ENCODE peak calls at places on chromosomes 5 and 9, in four cellular contexts. Z is Calu3, W is PC-3, X is heart left ventricle. I is an unnamed sample.

GRCh38 chr5:59600998-59601397 is 292.5 kb downstream of the PDE4D start:
- DNase-seq in Z (no peak), W (no peak), X (no peak), I (no peak)

GRCh38 chr5:77138981-77139380 is 51.9 kb upstream of the ZBED3 start:
- DNase-seq in Z (no peak), W (no peak), X (no peak), I (peak)

GRCh38 chr5:1536298-1537165 is 12.8 kb upstream of the LPCAT1 start:
- DNase-seq in Z (no peak), W (no peak), X (peak), I (peak)

GRCh38 chr9:135533674-135534073 is 12.3 kb upstream of the OBP2A start:
- DNase-seq in Z (no peak), W (no peak), X (no peak), I (no peak)

GRCh38 chr9:131715906-131716305 is 24.0 kb downstream of the RAPGEF1 start:
- DNase-seq in Z (no peak), W (no peak), X (peak), I (no peak)

GRCh38 chr9:33690156-33690908 is 105.0 kb upstream of the PRSS3 start:
- DNase-seq in Z (no peak), W (no peak), X (no peak), I (no peak)

GRCh38 chr5:85049020-85049419 is 664.3 kb upstream of the EDIL3 start:
- DNase-seq in Z (peak), W (peak), X (no peak), I (no peak)

GRCh38 chr9:13410566-13411031 is 131.1 kb upstream of the MPDZ start:
- DNase-seq in Z (no peak), W (peak), X (no peak), I (peak)

GRCh38 chr5:180316586-180316985 is 24.7 kb upstream of the MAPK9 start:
- DNase-seq in Z (no peak), W (no peak), X (no peak), I (no peak)

GRCh38 chr9:107478805-107479204 is 10.8 kb downstream of the KLF4 start:
- DNase-seq in Z (no peak), W (no peak), X (no peak), I (no peak)

GRCh38 chr9:81585191-81585763 is 104.1 kb downstream of the TLE1 start:
- DNase-seq in Z (no peak), W (no peak), X (no peak), I (no peak)

GRCh38 chr5:78594946-78595921 is 53.3 kb downstream of the LHFPL2 start:
- DNase-seq in Z (peak), W (peak), X (no peak), I (peak)

GRCh38 chr5:139828207-139828895 is 32.7 kb downstream of the PSD2 start:
- DNase-seq in Z (no peak), W (no peak), X (no peak), I (no peak)

GRCh38 chr5:179806250-179807045 is at the start of gene MGAT4B:
- DNase-seq in Z (peak), W (peak), X (peak), I (peak)

GRCh38 chr5:172049226-172049796 is 42.9 kb upstream of the FBXW11 start:
- DNase-seq in Z (no peak), W (no peak), X (no peak), I (no peak)

GRCh38 chr5:167208911-167209310 is 1082.5 kb upstream of the WWC1 start:
- DNase-seq in Z (no peak), W (peak), X (no peak), I (no peak)

GRCh38 chr9:106038266-106039001 is 344.1 kb downstream of the TMEM38B start:
- DNase-seq in Z (no peak), W (no peak), X (no peak), I (no peak)

GRCh38 chr5:58459860-58460726 is at the start of gene PLK2:
- DNase-seq in Z (peak), W (peak), X (peak), I (peak)

DNA sequence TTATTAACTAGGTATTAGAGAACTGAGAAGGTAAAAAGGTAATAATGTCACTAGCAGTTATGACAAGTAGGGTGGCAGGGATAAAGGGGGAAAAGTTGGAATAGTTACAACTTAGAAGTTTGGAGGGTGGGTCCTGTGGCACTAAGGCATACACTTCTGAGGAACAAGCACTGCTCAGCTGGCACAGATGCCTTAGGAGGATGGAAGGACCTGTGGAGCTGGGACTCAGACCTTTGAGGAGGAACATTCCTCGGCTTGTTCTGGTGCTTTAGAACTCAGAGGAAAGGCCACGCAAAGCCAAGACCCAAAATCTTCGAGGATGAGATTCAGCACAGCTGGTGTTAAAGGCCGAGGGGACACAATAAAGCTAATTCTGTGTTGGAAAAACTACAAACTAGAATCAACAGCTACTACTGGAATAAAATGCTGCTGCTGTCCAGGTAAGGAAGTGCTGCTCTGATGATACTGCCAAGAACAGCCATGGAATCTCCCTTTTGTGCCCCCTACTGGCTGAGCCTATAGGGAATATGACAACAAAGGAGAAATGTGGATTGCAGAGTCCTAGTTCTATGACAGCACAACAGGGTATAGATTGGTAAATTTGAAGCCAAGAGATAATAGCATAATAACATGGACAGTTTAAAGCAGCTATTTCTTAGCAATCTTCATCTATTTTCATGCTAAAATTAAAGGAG is 126.7 kb downstream of the SLC25A46 start:
- DNase-seq in Z (peak), W (peak), X (no peak), I (peak)
- TF ChIP-seq CTCF in Z (peak), W (peak), X (no peak), I (peak)

GRCh38 chr5:122311888-122312669 is at the start of gene SNCAIP:
- DNase-seq in Z (peak), W (peak), X (peak), I (peak)
- TF ChIP-seq CTCF in Z (no peak), W (no peak), X (no peak), I (no peak)

GRCh38 chr5:92518318-92518913 is 1062.6 kb downstream of the NR2F1-AS1 start:
- DNase-seq in Z (peak), W (peak), X (no peak), I (peak)
- TF ChIP-seq CTCF in Z (peak), W (peak), X (peak), I (peak)

DNA sequence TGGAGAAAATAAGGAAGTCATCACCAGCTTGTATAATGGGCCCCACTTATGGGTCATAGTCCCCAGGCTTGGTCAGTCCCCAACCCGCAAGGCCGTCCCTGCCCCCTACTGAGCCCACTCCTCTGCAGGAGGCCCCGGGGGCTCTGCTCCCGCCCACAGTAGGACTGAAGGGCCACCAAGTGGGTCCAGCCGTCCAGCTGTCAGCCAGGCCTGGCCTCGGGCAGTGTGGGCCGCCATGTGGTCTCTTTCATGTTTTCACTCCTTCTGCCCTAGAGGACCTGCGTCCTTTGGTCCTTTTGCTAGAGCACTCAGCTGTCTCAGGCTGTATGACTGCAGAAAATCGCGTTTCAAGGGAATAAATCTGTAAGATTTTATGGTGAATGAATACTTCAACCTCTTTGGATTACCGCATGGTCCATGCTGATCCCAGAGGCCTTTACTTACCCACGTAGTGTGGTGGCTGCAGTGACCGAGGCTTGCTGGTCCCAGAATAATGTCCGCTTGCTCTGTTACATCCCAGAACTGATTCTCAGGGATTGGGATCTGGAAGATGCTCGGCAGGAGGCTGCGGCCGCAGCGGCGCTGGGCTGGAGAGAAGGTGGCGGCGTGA is 105.8 kb upstream of the FAM120A start:
- DNase-seq in Z (no peak), W (no peak), X (no peak), I (no peak)
- TF ChIP-seq CTCF in Z (no peak), W (no peak), X (no peak), I (no peak)

I was measured in HFFc6.